ENCODE peak calls at places on chromosomes 16 and 17, in eight cellular contexts. One of them, this sample, is unnamed.
A peak's percentile ranks its signal among the peaks of the same experiment; 100 is the strongest.

GRCh38 chr16:70572050-70572925 is 48.7 kb downstream of the SF3B3 start:
- DNase-seq in GM06990: no peak
- DNase-seq in breast epithelium: no peak
- DNase-seq in kidney epithelial cell: no peak
- DNase-seq in right lobe of liver: no peak
- DNase-seq in AG10803: no peak
- DNase-seq in GM10248: no peak
- DNase-seq in mesothelial cell of epicardium: no peak
- DNase-seq in this sample: no peak

GRCh38 chr16:84224554-84224953 is 15.3 kb downstream of the KCNG4 start:
- DNase-seq in GM06990: no peak
- DNase-seq in breast epithelium: no peak
- DNase-seq in kidney epithelial cell: no peak
- DNase-seq in right lobe of liver: no peak
- DNase-seq in AG10803: no peak
- DNase-seq in GM10248: no peak
- DNase-seq in mesothelial cell of epicardium: no peak
- DNase-seq in this sample: no peak

GRCh38 chr17:63722403-63722802 is 19.2 kb downstream of the STRADA start:
- DNase-seq in GM06990: no peak
- DNase-seq in breast epithelium: no peak
- DNase-seq in kidney epithelial cell: no peak
- DNase-seq in right lobe of liver: no peak
- DNase-seq in AG10803: no peak
- DNase-seq in GM10248: no peak
- DNase-seq in mesothelial cell of epicardium: no peak
- DNase-seq in this sample: no peak

GRCh38 chr17:82053556-82054263 is 2.0 kb downstream of the GPS1 start:
- DNase-seq in GM06990: peak; percentile 5
- DNase-seq in breast epithelium: no peak
- DNase-seq in kidney epithelial cell: no peak
- DNase-seq in right lobe of liver: no peak
- DNase-seq in AG10803: no peak
- DNase-seq in GM10248: no peak
- DNase-seq in mesothelial cell of epicardium: no peak
- DNase-seq in this sample: no peak

GRCh38 chr16:70684146-70685060 is 1.4 kb downstream of the MTSS2 start:
- DNase-seq in GM06990: no peak
- DNase-seq in breast epithelium: no peak
- DNase-seq in kidney epithelial cell: no peak
- DNase-seq in right lobe of liver: peak; percentile 74
- DNase-seq in AG10803: no peak
- DNase-seq in GM10248: no peak
- DNase-seq in mesothelial cell of epicardium: no peak
- DNase-seq in this sample: no peak

GRCh38 chr17:19387921-19388521 is 1.0 kb upstream of the MFAP4 start:
- DNase-seq in GM06990: no peak
- DNase-seq in breast epithelium: peak; percentile 57
- DNase-seq in kidney epithelial cell: no peak
- DNase-seq in right lobe of liver: peak; percentile 6
- DNase-seq in AG10803: peak; percentile 90
- DNase-seq in GM10248: no peak
- DNase-seq in mesothelial cell of epicardium: no peak
- DNase-seq in this sample: no peak

GRCh38 chr17:81306898-81307510 is 11.9 kb upstream of the SLC38A10 start:
- DNase-seq in GM06990: no peak
- DNase-seq in breast epithelium: no peak
- DNase-seq in kidney epithelial cell: no peak
- DNase-seq in right lobe of liver: no peak
- DNase-seq in AG10803: no peak
- DNase-seq in GM10248: no peak
- DNase-seq in mesothelial cell of epicardium: no peak
- DNase-seq in this sample: no peak

GRCh38 chr16:53121043-53121442 is 66.3 kb downstream of the CHD9 start:
- DNase-seq in GM06990: no peak
- DNase-seq in breast epithelium: no peak
- DNase-seq in kidney epithelial cell: no peak
- DNase-seq in right lobe of liver: no peak
- DNase-seq in AG10803: no peak
- DNase-seq in GM10248: no peak
- DNase-seq in mesothelial cell of epicardium: no peak
- DNase-seq in this sample: no peak

GRCh38 chr16:397736-398332 is 835 bp downstream of the NME4 start:
- DNase-seq in GM06990: peak; percentile 68
- DNase-seq in breast epithelium: peak; percentile 66
- DNase-seq in kidney epithelial cell: no peak
- DNase-seq in right lobe of liver: peak; percentile 72
- DNase-seq in AG10803: peak; percentile 74
- DNase-seq in GM10248: peak; percentile 57
- DNase-seq in mesothelial cell of epicardium: peak; percentile 81
- DNase-seq in this sample: peak; percentile 53

GRCh38 chr16:57544129-57544653 is 1.7 kb downstream of the ADGRG5 start:
- DNase-seq in GM06990: peak; percentile 73
- DNase-seq in breast epithelium: peak; percentile 16
- DNase-seq in kidney epithelial cell: no peak
- DNase-seq in right lobe of liver: no peak
- DNase-seq in AG10803: no peak
- DNase-seq in GM10248: peak; percentile 72
- DNase-seq in mesothelial cell of epicardium: no peak
- DNase-seq in this sample: peak; percentile 46

GRCh38 chr17:60161598-60162330 is 12.0 kb downstream of the CA4 start:
- DNase-seq in GM06990: no peak
- DNase-seq in breast epithelium: no peak
- DNase-seq in kidney epithelial cell: no peak
- DNase-seq in right lobe of liver: no peak
- DNase-seq in AG10803: no peak
- DNase-seq in GM10248: peak; percentile 35
- DNase-seq in mesothelial cell of epicardium: no peak
- DNase-seq in this sample: no peak

GRCh38 chr16:67636713-67637112 is 8.2 kb upstream of the CARMIL2 start:
- DNase-seq in GM06990: no peak
- DNase-seq in breast epithelium: no peak
- DNase-seq in kidney epithelial cell: no peak
- DNase-seq in right lobe of liver: no peak
- DNase-seq in AG10803: no peak
- DNase-seq in GM10248: no peak
- DNase-seq in mesothelial cell of epicardium: no peak
- DNase-seq in this sample: no peak

GRCh38 chr16:53334581-53334980 is 99.7 kb upstream of the RBL2 start:
- DNase-seq in GM06990: no peak
- DNase-seq in breast epithelium: no peak
- DNase-seq in kidney epithelial cell: no peak
- DNase-seq in right lobe of liver: no peak
- DNase-seq in AG10803: no peak
- DNase-seq in GM10248: no peak
- DNase-seq in mesothelial cell of epicardium: no peak
- DNase-seq in this sample: no peak

GRCh38 chr17:65727243-65727642 is 165.8 kb upstream of the AXIN2 start:
- DNase-seq in GM06990: no peak
- DNase-seq in breast epithelium: no peak
- DNase-seq in kidney epithelial cell: no peak
- DNase-seq in right lobe of liver: no peak
- DNase-seq in AG10803: no peak
- DNase-seq in GM10248: no peak
- DNase-seq in mesothelial cell of epicardium: no peak
- DNase-seq in this sample: no peak

GRCh38 chr17:72234951-72235350 is 114.1 kb downstream of the SOX9 start:
- DNase-seq in GM06990: no peak
- DNase-seq in breast epithelium: no peak
- DNase-seq in kidney epithelial cell: no peak
- DNase-seq in right lobe of liver: no peak
- DNase-seq in AG10803: no peak
- DNase-seq in GM10248: no peak
- DNase-seq in mesothelial cell of epicardium: no peak
- DNase-seq in this sample: no peak

GRCh38 chr17:36705651-36706436 is 104.5 kb downstream of the MRM1 start:
- DNase-seq in GM06990: no peak
- DNase-seq in breast epithelium: no peak
- DNase-seq in kidney epithelial cell: no peak
- DNase-seq in right lobe of liver: peak; percentile 49
- DNase-seq in AG10803: peak; percentile 22
- DNase-seq in GM10248: peak; percentile 71
- DNase-seq in mesothelial cell of epicardium: no peak
- DNase-seq in this sample: peak; percentile 74
- TF ChIP-seq CTCF in GM06990: peak; percentile 81
- TF ChIP-seq CTCF in breast epithelium: peak; percentile 35
- TF ChIP-seq CTCF in kidney epithelial cell: peak; percentile 85
- TF ChIP-seq CTCF in right lobe of liver: peak; percentile 75
- TF ChIP-seq CTCF in AG10803: peak; percentile 58
- TF ChIP-seq CTCF in GM10248: peak; percentile 80
- TF ChIP-seq CTCF in mesothelial cell of epicardium: peak; percentile 40
- TF ChIP-seq CTCF in this sample: peak; percentile 86

GRCh38 chr17:44903012-44903685 is 3.9 kb upstream of the EFTUD2 start:
- DNase-seq in GM06990: no peak
- DNase-seq in breast epithelium: no peak
- DNase-seq in kidney epithelial cell: no peak
- DNase-seq in right lobe of liver: no peak
- DNase-seq in AG10803: no peak
- DNase-seq in GM10248: no peak
- DNase-seq in mesothelial cell of epicardium: no peak
- DNase-seq in this sample: no peak
- TF ChIP-seq CTCF in GM06990: no peak
- TF ChIP-seq CTCF in breast epithelium: no peak
- TF ChIP-seq CTCF in kidney epithelial cell: no peak
- TF ChIP-seq CTCF in right lobe of liver: no peak
- TF ChIP-seq CTCF in AG10803: no peak
- TF ChIP-seq CTCF in GM10248: no peak
- TF ChIP-seq CTCF in mesothelial cell of epicardium: no peak
- TF ChIP-seq CTCF in this sample: no peak

GRCh38 chr17:67080804-67081203 is 36.5 kb downstream of the CACNG1 start:
- DNase-seq in GM06990: no peak
- DNase-seq in breast epithelium: no peak
- DNase-seq in kidney epithelial cell: no peak
- DNase-seq in right lobe of liver: no peak
- DNase-seq in AG10803: no peak
- DNase-seq in GM10248: no peak
- DNase-seq in mesothelial cell of epicardium: no peak
- DNase-seq in this sample: no peak

GRCh38 chr17:67079481-67079880 is 35.1 kb downstream of the CACNG1 start:
- DNase-seq in GM06990: no peak
- DNase-seq in breast epithelium: no peak
- DNase-seq in kidney epithelial cell: no peak
- DNase-seq in right lobe of liver: no peak
- DNase-seq in AG10803: no peak
- DNase-seq in GM10248: no peak
- DNase-seq in mesothelial cell of epicardium: no peak
- DNase-seq in this sample: no peak

GRCh38 chr17:67078292-67078691 is 33.9 kb downstream of the CACNG1 start:
- DNase-seq in GM06990: no peak
- DNase-seq in breast epithelium: no peak
- DNase-seq in kidney epithelial cell: no peak
- DNase-seq in right lobe of liver: no peak
- DNase-seq in AG10803: no peak
- DNase-seq in GM10248: no peak
- DNase-seq in mesothelial cell of epicardium: no peak
- DNase-seq in this sample: no peak

GRCh38 chr17:67085406-67085805 is 41.1 kb downstream of the CACNG1 start:
- DNase-seq in GM06990: no peak
- DNase-seq in breast epithelium: no peak
- DNase-seq in kidney epithelial cell: no peak
- DNase-seq in right lobe of liver: no peak
- DNase-seq in AG10803: no peak
- DNase-seq in GM10248: no peak
- DNase-seq in mesothelial cell of epicardium: no peak
- DNase-seq in this sample: no peak

DNA sequence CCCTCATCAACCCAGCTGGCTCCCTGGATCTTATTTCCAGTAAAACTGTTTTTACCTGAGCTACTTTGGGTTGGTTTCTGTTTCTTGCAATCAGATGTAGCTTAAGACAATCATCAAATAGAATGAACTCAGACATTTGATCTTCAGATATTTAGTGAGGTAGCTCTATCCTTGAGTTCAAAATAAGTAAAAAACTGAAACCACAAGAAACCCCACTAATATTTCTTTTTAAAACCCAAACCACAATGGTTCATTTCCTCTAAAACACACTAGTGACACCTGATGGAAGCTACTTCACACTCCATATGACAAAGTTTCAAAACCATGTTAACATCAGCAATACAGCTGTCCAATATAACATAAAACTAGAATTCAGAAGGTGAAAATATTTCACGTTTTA is 37.8 kb downstream of the CACNG1 start:
- DNase-seq in GM06990: peak; percentile 53
- DNase-seq in breast epithelium: no peak
- DNase-seq in kidney epithelial cell: no peak
- DNase-seq in right lobe of liver: no peak
- DNase-seq in AG10803: no peak
- DNase-seq in GM10248: peak; percentile 60
- DNase-seq in mesothelial cell of epicardium: no peak
- DNase-seq in this sample: no peak
- TF ChIP-seq CTCF in GM06990: peak; percentile 48
- TF ChIP-seq CTCF in breast epithelium: no peak
- TF ChIP-seq CTCF in kidney epithelial cell: no peak
- TF ChIP-seq CTCF in right lobe of liver: peak; percentile 15
- TF ChIP-seq CTCF in AG10803: no peak
- TF ChIP-seq CTCF in GM10248: peak; percentile 33
- TF ChIP-seq CTCF in mesothelial cell of epicardium: no peak
- TF ChIP-seq CTCF in this sample: no peak

DNA sequence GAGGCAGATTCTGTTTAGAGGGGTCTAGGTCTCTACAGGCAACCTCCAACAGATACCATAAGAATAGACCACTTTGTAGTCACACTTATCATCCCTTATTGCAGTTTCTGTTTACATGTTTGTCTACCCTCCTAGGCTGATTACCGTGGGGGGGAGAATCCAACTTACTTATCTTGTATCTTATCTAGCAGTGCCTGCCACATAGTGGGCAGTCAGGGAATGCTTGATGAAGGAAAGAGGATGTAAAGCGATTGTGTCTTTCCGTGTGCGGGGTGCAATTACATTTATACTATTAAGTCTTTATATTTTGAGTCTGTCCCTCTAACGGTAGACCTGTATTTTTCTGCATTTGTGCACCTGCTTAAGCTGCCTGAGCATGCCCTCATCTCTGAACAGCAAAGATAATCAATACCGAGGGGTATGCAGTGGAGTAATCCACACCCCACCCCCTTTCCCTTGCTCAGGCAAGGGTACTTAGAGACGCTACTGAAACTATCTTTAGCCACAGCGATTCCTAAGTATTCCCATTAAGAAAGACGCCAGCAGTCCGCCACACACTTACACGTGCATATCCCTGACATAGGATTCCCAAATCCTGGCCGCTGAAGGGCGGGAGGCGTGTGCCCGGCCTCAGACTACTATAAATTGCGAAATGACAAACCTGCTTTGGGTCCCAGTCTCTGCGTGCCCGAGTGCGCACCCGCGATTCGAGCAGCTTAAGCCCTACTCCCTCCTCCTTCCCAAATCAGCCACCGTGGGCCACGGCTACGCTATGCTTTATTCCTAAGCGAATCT is 635 bp upstream of the AATF start:
- DNase-seq in GM06990: no peak
- DNase-seq in breast epithelium: no peak
- DNase-seq in kidney epithelial cell: no peak
- DNase-seq in right lobe of liver: no peak
- DNase-seq in AG10803: no peak
- DNase-seq in GM10248: no peak
- DNase-seq in mesothelial cell of epicardium: no peak
- DNase-seq in this sample: no peak
- TF ChIP-seq CTCF in GM06990: no peak
- TF ChIP-seq CTCF in breast epithelium: no peak
- TF ChIP-seq CTCF in kidney epithelial cell: no peak
- TF ChIP-seq CTCF in right lobe of liver: no peak
- TF ChIP-seq CTCF in AG10803: no peak
- TF ChIP-seq CTCF in GM10248: no peak
- TF ChIP-seq CTCF in mesothelial cell of epicardium: no peak
- TF ChIP-seq CTCF in this sample: no peak

This sample was measured in activated CD8-positive, alpha-beta T cell treated with anti-CD3 and anti-CD28 coated beads for 36 hours.